ENCODE peak calls at places on chromosomes 1 and 21, in five cellular contexts. D, N, H, J and K are unnamed samples.

GRCh38 chr1:111720274-111720976 is 18.8 kb downstream of the INKA2 start:
- DNase-seq in H (no peak), D (peak), N (no peak), J (no peak), K (no peak)

GRCh38 chr1:238258510-238258909 is 367.8 kb upstream of the ZP4 start:
- DNase-seq in D (no peak), H (no peak), N (no peak), J (no peak), K (no peak)

GRCh38 chr1:9805006-9805526 is 18.7 kb downstream of the CLSTN1 start:
- DNase-seq in J (no peak), H (no peak), N (no peak), D (no peak), K (no peak)

GRCh38 chr1:24775901-24776300 is 30.7 kb downstream of the CLIC4 start:
- DNase-seq in D (no peak), N (no peak), J (no peak), H (no peak), K (no peak)

GRCh38 chr1:41479000-41479807 is 5.3 kb downstream of the EDN2 start:
- DNase-seq in D (no peak), H (peak), N (peak), J (peak), K (no peak)

GRCh38 chr21:31403596-31404333 is 59.7 kb upstream of the TIAM1 start:
- DNase-seq in H (no peak), D (no peak), N (no peak), J (no peak), K (no peak)

GRCh38 chr21:33383056-33383888 is 19.9 kb upstream of the IFNGR2 start:
- DNase-seq in N (peak), H (peak), J (peak), D (peak), K (peak)

GRCh38 chr1:46174448-46175231 is at the start of gene TSPAN1:
- DNase-seq in J (peak), D (no peak), H (peak), N (peak), K (no peak)

GRCh38 chr1:112581530-112582192 is 37.3 kb downstream of the ST7L start:
- DNase-seq in N (no peak), H (no peak), J (no peak), D (no peak), K (no peak)

GRCh38 chr1:3170566-3171453 is 101.8 kb downstream of the PRDM16 start:
- DNase-seq in H (peak), J (no peak), N (peak), D (peak), K (no peak)

GRCh38 chr1:179031284-179031683 is 5.6 kb downstream of the FAM20B start:
- DNase-seq in N (no peak), D (no peak), H (no peak), J (no peak), K (no peak)

GRCh38 chr1:38826262-38826661 is 33.3 kb downstream of the RRAGC start:
- DNase-seq in H (no peak), D (no peak), J (no peak), N (no peak), K (no peak)

GRCh38 chr1:175186371-175187160 is 6.0 kb downstream of the KIAA0040 start:
- DNase-seq in N (no peak), H (no peak), D (no peak), J (no peak), K (no peak)

GRCh38 chr1:224149733-224150132 is 33.3 kb upstream of the DEGS1 start:
- DNase-seq in J (no peak), H (no peak), D (no peak), N (no peak), K (no peak)

GRCh38 chr1:95982706-95983105 is 738.9 kb upstream of the PTBP2 start:
- DNase-seq in H (no peak), N (no peak), D (no peak), J (no peak), K (no peak)

GRCh38 chr1:205275133-205275532 is 46.4 kb downstream of the NUAK2 start:
- DNase-seq in N (no peak), J (no peak), D (no peak), H (no peak), K (no peak)

GRCh38 chr21:19603011-19603593 is 1199.5 kb upstream of the TMPRSS15 start:
- DNase-seq in D (no peak), H (no peak), N (no peak), J (no peak), K (no peak)

GRCh38 chr1:209890606-209891330 is 47.2 kb upstream of the SYT14 start:
- DNase-seq in D (no peak), J (no peak), N (no peak), H (no peak), K (no peak)

GRCh38 chr1:41492341-41492848 is 7.9 kb upstream of the EDN2 start:
- DNase-seq in D (no peak), N (peak), J (no peak), H (no peak), K (no peak)

GRCh38 chr1:12602633-12603024 is 15.4 kb downstream of the DHRS3 start:
- DNase-seq in H (no peak), J (no peak), N (no peak), D (no peak), K (no peak)

GRCh38 chr1:42943166-42943565 is 15.5 kb downstream of the SLC2A1 start:
- DNase-seq in H (no peak), J (no peak), D (peak), N (peak), K (no peak)

GRCh38 chr21:38308010-38308784 is 51.4 kb downstream of the KCNJ15 start:
- DNase-seq in N (no peak), H (peak), D (no peak), J (no peak), K (no peak)

DNA sequence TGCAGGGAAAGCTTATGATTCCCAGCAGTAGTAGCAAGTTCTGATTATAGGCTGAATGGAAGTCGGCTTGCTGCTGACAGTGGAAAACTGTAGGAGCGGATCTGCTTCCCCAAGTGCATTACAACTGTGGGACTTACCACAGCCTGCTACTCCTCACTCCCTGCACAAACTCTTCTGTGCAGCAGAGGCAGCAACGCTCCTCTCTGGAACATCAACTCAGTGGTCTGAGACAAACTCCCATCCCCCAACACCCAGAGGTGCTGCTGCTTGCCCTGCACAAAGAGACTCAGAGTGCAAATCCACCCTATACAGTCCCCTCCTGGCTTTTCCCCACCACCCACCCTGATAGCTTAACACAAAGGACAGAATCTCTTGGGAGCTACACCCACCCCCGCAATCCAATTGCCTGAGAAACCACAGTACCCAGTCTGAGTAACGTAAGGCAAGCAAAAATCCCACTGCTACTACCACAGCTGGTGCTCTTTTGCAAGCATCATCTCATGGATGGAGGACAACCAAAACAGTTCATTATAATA is 1455.2 kb downstream of the AMY1C start:
- DNase-seq in H (no peak), J (no peak), N (no peak), D (no peak), K (no peak)
- TF ChIP-seq CTCF in H (no peak), J (no peak), N (no peak), D (no peak), K (no peak)

DNA sequence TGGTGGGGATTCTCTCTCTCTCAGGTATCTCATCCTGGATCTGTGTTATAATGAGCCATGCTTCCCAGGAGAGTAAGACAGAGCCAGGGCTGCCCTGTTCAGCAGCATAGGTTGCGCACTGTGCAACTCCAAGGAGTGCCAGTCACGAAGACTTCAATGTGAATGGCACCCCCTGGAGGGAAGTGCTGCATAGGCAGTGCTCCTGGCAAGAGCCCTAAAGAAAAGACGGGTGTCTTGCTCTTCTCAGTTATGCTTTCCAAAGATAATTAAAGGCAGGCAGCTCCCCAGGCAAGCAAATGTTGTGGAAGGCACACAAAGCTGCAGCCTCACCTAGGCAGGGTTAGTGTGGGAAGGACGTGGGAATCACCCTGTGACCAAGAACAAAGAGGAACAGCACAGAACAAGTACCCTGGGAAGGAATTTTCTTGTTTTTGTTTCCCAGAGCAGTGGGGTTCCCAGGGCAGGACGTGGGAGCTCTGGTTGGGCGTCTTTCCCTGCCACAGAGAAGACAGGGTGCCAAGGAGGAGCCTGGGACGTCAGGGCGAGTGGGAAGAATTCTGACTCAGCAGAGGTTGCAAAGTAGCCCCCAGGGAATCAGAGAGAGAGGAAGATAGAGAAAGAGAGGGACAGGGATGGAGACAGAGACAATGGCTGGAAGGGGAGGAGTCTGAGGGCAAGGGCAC is 120.9 kb downstream of the KCNN3 start:
- DNase-seq in D (no peak), N (no peak), H (peak), J (no peak), K (no peak)
- TF ChIP-seq CTCF in D (peak), N (no peak), H (peak), J (peak), K (peak)

DNA sequence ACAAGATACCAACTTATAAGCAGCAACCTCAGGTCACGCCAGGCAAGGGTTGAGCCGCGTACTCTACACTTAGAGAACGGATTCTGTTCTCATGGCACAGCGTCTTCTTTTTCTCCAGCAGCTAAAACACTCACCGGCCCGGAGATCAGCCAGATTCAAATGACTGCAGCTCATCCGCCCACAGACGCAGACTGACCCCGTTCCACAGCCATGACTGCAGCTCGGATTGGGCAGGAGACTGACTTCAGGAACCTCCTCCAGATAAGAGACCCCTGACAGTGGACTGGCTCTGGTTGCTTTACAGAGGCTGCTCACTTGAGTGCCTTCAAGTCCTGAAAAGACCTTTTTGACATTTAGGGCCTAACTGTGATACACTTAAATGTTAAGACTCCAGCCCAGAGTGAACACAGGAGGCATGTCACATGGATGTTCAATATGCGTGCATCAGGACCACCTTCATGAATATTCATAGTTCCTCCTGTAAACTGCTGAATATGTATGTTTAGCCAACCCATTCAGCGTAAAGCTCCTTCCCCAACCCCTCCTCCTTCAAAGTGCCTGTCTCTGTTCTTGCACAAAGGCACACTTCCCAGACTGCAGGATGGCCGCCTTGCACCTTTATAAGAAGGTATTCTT is 42.6 kb downstream of the BACE2 start:
- DNase-seq in J (no peak), N (no peak), D (no peak), H (no peak), K (no peak)
- TF ChIP-seq CTCF in J (no peak), N (no peak), D (no peak), H (no peak), K (no peak)

DNA sequence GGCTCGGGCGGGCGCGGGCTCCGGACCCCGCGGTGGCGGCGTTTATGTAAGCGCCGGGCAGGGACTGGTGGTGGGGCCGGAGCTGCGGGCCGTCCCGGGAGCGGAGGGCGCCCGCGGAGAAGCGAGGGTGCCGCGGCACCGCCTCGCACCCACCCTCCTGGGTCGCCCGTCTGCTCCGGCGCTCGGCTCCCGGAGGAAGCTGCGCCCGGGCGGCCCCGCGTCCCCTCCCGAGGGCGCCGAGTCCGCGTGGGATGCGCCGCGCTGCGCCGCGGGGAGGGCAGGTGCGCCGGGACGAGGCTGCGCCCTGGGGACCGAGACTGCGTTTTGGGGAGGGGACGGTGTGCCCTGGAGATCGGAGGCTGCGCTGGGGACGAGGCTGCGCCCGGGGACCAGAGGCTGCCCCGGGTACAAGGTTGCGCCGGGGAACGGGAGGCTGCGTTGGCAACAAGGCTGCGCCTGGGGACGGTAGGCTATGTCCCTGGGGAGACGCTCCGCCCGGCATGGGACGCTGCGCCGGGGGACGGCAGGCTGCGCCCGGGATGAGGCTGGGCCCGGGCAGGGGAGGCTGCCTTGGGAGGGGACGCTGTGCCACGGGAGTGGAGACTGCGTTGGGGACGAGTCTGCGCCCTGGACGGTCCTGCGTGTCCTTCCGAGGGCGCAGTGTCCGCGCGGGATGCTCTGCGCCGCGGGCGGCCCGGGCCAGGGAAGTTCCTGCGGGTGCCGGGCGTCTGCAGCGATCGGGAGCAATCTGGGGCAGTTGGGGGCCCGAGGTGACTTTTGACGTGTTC is 632 bp downstream of the ADARB1 start:
- DNase-seq in D (no peak), J (no peak), H (peak), N (peak), K (no peak)
- TF ChIP-seq CTCF in D (no peak), J (no peak), H (no peak), N (no peak), K (no peak)